ENCODE peak calls at places on chromosomes 16 and 17, in five cellular contexts. One of them, this sample, is unnamed.

GRCh38 chr16:54526916-54527315 is 240.3 kb upstream of the IRX3 start:
- DNase-seq in spleen: no peak
- DNase-seq in ELR: peak
- DNase-seq in stimulated activated CD8-positive, alpha-beta memory T cell treated with anti-CD3 and anti-CD28 coated beads, Interleukin-4, amount 100 ng/mL, for 24 hours: no peak
- DNase-seq in AG09319: no peak
- DNase-seq in this sample: no peak

GRCh38 chr17:76924345-76925332 is 56.4 kb downstream of the MGAT5B start:
- DNase-seq in spleen: no peak
- DNase-seq in ELR: peak
- DNase-seq in stimulated activated CD8-positive, alpha-beta memory T cell treated with anti-CD3 and anti-CD28 coated beads, Interleukin-4, amount 100 ng/mL, for 24 hours: no peak
- DNase-seq in AG09319: no peak
- DNase-seq in this sample: no peak

GRCh38 chr16:83473109-83473508 is 334.7 kb upstream of the HSBP1 start:
- DNase-seq in stimulated activated CD8-positive, alpha-beta memory T cell treated with anti-CD3 and anti-CD28 coated beads, Interleukin-4, amount 100 ng/mL, for 24 hours: no peak
- DNase-seq in AG09319: peak
- DNase-seq in ELR: no peak
- DNase-seq in spleen: no peak
- DNase-seq in this sample: no peak

GRCh38 chr17:40303009-40303657 is 5.8 kb upstream of the RARA start:
- DNase-seq in stimulated activated CD8-positive, alpha-beta memory T cell treated with anti-CD3 and anti-CD28 coated beads, Interleukin-4, amount 100 ng/mL, for 24 hours: no peak
- DNase-seq in AG09319: peak
- DNase-seq in spleen: no peak
- DNase-seq in ELR: peak
- DNase-seq in this sample: no peak

GRCh38 chr17:51597340-51597739 is 337.0 kb downstream of the UTP18 start:
- DNase-seq in AG09319: no peak
- DNase-seq in stimulated activated CD8-positive, alpha-beta memory T cell treated with anti-CD3 and anti-CD28 coated beads, Interleukin-4, amount 100 ng/mL, for 24 hours: no peak
- DNase-seq in ELR: no peak
- DNase-seq in spleen: no peak
- DNase-seq in this sample: no peak

GRCh38 chr17:59406808-59407381 is 75.4 kb downstream of the YPEL2 start:
- DNase-seq in spleen: no peak
- DNase-seq in stimulated activated CD8-positive, alpha-beta memory T cell treated with anti-CD3 and anti-CD28 coated beads, Interleukin-4, amount 100 ng/mL, for 24 hours: no peak
- DNase-seq in ELR: peak
- DNase-seq in AG09319: peak
- DNase-seq in this sample: no peak

GRCh38 chr17:48241131-48241591 is 133.6 kb downstream of the SNX11 start:
- DNase-seq in ELR: peak
- DNase-seq in stimulated activated CD8-positive, alpha-beta memory T cell treated with anti-CD3 and anti-CD28 coated beads, Interleukin-4, amount 100 ng/mL, for 24 hours: no peak
- DNase-seq in AG09319: peak
- DNase-seq in spleen: no peak
- DNase-seq in this sample: no peak

GRCh38 chr17:69874220-69874670 is 200.8 kb upstream of the KCNJ16 start:
- DNase-seq in AG09319: peak
- DNase-seq in ELR: peak
- DNase-seq in spleen: no peak
- DNase-seq in stimulated activated CD8-positive, alpha-beta memory T cell treated with anti-CD3 and anti-CD28 coated beads, Interleukin-4, amount 100 ng/mL, for 24 hours: no peak
- DNase-seq in this sample: no peak

GRCh38 chr16:63745456-63745855 is 1376.4 kb downstream of the CDH11 start:
- DNase-seq in AG09319: no peak
- DNase-seq in spleen: no peak
- DNase-seq in ELR: no peak
- DNase-seq in stimulated activated CD8-positive, alpha-beta memory T cell treated with anti-CD3 and anti-CD28 coated beads, Interleukin-4, amount 100 ng/mL, for 24 hours: no peak
- DNase-seq in this sample: no peak

GRCh38 chr17:66746736-66747135 is 88.2 kb upstream of the CACNG5 start:
- DNase-seq in AG09319: no peak
- DNase-seq in ELR: no peak
- DNase-seq in stimulated activated CD8-positive, alpha-beta memory T cell treated with anti-CD3 and anti-CD28 coated beads, Interleukin-4, amount 100 ng/mL, for 24 hours: no peak
- DNase-seq in spleen: no peak
- DNase-seq in this sample: no peak

GRCh38 chr16:87562201-87562600 is 40.1 kb upstream of the JPH3 start:
- DNase-seq in stimulated activated CD8-positive, alpha-beta memory T cell treated with anti-CD3 and anti-CD28 coated beads, Interleukin-4, amount 100 ng/mL, for 24 hours: no peak
- DNase-seq in spleen: no peak
- DNase-seq in AG09319: no peak
- DNase-seq in ELR: no peak
- DNase-seq in this sample: no peak

GRCh38 chr16:19808061-19808621 is 76.5 kb downstream of the GPRC5B start:
- DNase-seq in spleen: no peak
- DNase-seq in stimulated activated CD8-positive, alpha-beta memory T cell treated with anti-CD3 and anti-CD28 coated beads, Interleukin-4, amount 100 ng/mL, for 24 hours: no peak
- DNase-seq in ELR: no peak
- DNase-seq in AG09319: no peak
- DNase-seq in this sample: peak

GRCh38 chr17:78230996-78231931 is at the start of gene TMEM235:
- DNase-seq in AG09319: no peak
- DNase-seq in stimulated activated CD8-positive, alpha-beta memory T cell treated with anti-CD3 and anti-CD28 coated beads, Interleukin-4, amount 100 ng/mL, for 24 hours: no peak
- DNase-seq in spleen: no peak
- DNase-seq in ELR: no peak
- DNase-seq in this sample: no peak

GRCh38 chr17:18066866-18067265 is 20.9 kb upstream of the DRG2 start:
- DNase-seq in spleen: no peak
- DNase-seq in ELR: peak
- DNase-seq in stimulated activated CD8-positive, alpha-beta memory T cell treated with anti-CD3 and anti-CD28 coated beads, Interleukin-4, amount 100 ng/mL, for 24 hours: no peak
- DNase-seq in AG09319: no peak
- DNase-seq in this sample: no peak

GRCh38 chr17:1147664-1148063 is 32.1 kb downstream of the ABR start:
- DNase-seq in stimulated activated CD8-positive, alpha-beta memory T cell treated with anti-CD3 and anti-CD28 coated beads, Interleukin-4, amount 100 ng/mL, for 24 hours: no peak
- DNase-seq in ELR: peak
- DNase-seq in AG09319: no peak
- DNase-seq in spleen: no peak
- DNase-seq in this sample: peak

GRCh38 chr17:32104158-32104557 is 38.1 kb upstream of the RHOT1 start:
- DNase-seq in stimulated activated CD8-positive, alpha-beta memory T cell treated with anti-CD3 and anti-CD28 coated beads, Interleukin-4, amount 100 ng/mL, for 24 hours: no peak
- DNase-seq in spleen: no peak
- DNase-seq in ELR: no peak
- DNase-seq in AG09319: no peak
- DNase-seq in this sample: no peak

GRCh38 chr17:20992416-20992815 is 50.4 kb downstream of the USP22 start:
- DNase-seq in stimulated activated CD8-positive, alpha-beta memory T cell treated with anti-CD3 and anti-CD28 coated beads, Interleukin-4, amount 100 ng/mL, for 24 hours: no peak
- DNase-seq in ELR: no peak
- DNase-seq in spleen: peak
- DNase-seq in AG09319: no peak
- DNase-seq in this sample: no peak

GRCh38 chr17:15323147-15323546 is 18.2 kb downstream of the TEKT3 start:
- DNase-seq in spleen: no peak
- DNase-seq in AG09319: no peak
- DNase-seq in ELR: no peak
- DNase-seq in stimulated activated CD8-positive, alpha-beta memory T cell treated with anti-CD3 and anti-CD28 coated beads, Interleukin-4, amount 100 ng/mL, for 24 hours: no peak
- DNase-seq in this sample: no peak

GRCh38 chr17:76697702-76698465 is 12.9 kb downstream of the MXRA7 start:
- DNase-seq in stimulated activated CD8-positive, alpha-beta memory T cell treated with anti-CD3 and anti-CD28 coated beads, Interleukin-4, amount 100 ng/mL, for 24 hours: no peak
- DNase-seq in AG09319: no peak
- DNase-seq in spleen: no peak
- DNase-seq in ELR: no peak
- DNase-seq in this sample: no peak

GRCh38 chr17:49327835-49328784 is 33.9 kb downstream of the ZNF652 start:
- DNase-seq in stimulated activated CD8-positive, alpha-beta memory T cell treated with anti-CD3 and anti-CD28 coated beads, Interleukin-4, amount 100 ng/mL, for 24 hours: no peak
- DNase-seq in ELR: peak
- DNase-seq in spleen: no peak
- DNase-seq in AG09319: no peak
- DNase-seq in this sample: no peak

GRCh38 chr17:37570527-37571093 is 38.6 kb downstream of the SYNRG start:
- DNase-seq in ELR: peak
- DNase-seq in spleen: no peak
- DNase-seq in stimulated activated CD8-positive, alpha-beta memory T cell treated with anti-CD3 and anti-CD28 coated beads, Interleukin-4, amount 100 ng/mL, for 24 hours: peak
- DNase-seq in AG09319: no peak
- DNase-seq in this sample: no peak

GRCh38 chr17:39757931-39758873 is 20.5 kb downstream of the GRB7 start:
- DNase-seq in AG09319: no peak
- DNase-seq in ELR: no peak
- DNase-seq in stimulated activated CD8-positive, alpha-beta memory T cell treated with anti-CD3 and anti-CD28 coated beads, Interleukin-4, amount 100 ng/mL, for 24 hours: peak
- DNase-seq in spleen: no peak
- DNase-seq in this sample: no peak

GRCh38 chr16:8996891-8997290 is 33.2 kb upstream of the USP7 start:
- DNase-seq in stimulated activated CD8-positive, alpha-beta memory T cell treated with anti-CD3 and anti-CD28 coated beads, Interleukin-4, amount 100 ng/mL, for 24 hours: no peak
- DNase-seq in spleen: no peak
- DNase-seq in ELR: no peak
- DNase-seq in AG09319: no peak
- DNase-seq in this sample: no peak

GRCh38 chr16:3246876-3247275 is 9.6 kb downstream of the MEFV start:
- DNase-seq in ELR: no peak
- DNase-seq in AG09319: no peak
- DNase-seq in stimulated activated CD8-positive, alpha-beta memory T cell treated with anti-CD3 and anti-CD28 coated beads, Interleukin-4, amount 100 ng/mL, for 24 hours: no peak
- DNase-seq in spleen: no peak
- DNase-seq in this sample: no peak

GRCh38 chr17:17056167-17056562 is 13.9 kb downstream of the MPRIP start:
- DNase-seq in AG09319: no peak
- DNase-seq in stimulated activated CD8-positive, alpha-beta memory T cell treated with anti-CD3 and anti-CD28 coated beads, Interleukin-4, amount 100 ng/mL, for 24 hours: no peak
- DNase-seq in spleen: no peak
- DNase-seq in ELR: no peak
- DNase-seq in this sample: no peak

GRCh38 chr16:15765880-15766279 is 90.9 kb downstream of the MYH11 start:
- DNase-seq in stimulated activated CD8-positive, alpha-beta memory T cell treated with anti-CD3 and anti-CD28 coated beads, Interleukin-4, amount 100 ng/mL, for 24 hours: no peak
- DNase-seq in ELR: peak
- DNase-seq in AG09319: no peak
- DNase-seq in spleen: no peak
- DNase-seq in this sample: peak

GRCh38 chr17:48556534-48557401 is 11.9 kb upstream of the HOXB2 start:
- DNase-seq in AG09319: no peak
- DNase-seq in spleen: no peak
- DNase-seq in stimulated activated CD8-positive, alpha-beta memory T cell treated with anti-CD3 and anti-CD28 coated beads, Interleukin-4, amount 100 ng/mL, for 24 hours: no peak
- DNase-seq in ELR: no peak
- DNase-seq in this sample: no peak

This sample was measured in anterior cingulate cortex.